ENCODE peak calls at places on chromosomes 6 and 20, in seven cellular contexts. D, G, K, O, J, M and S are unnamed samples.

GRCh38 chr20:17587831-17588230 is 18.0 kb downstream of the DSTN start:
- DNase-seq in D (no peak), G (no peak), K (no peak), O (no peak), J (no peak), M (no peak), S (no peak)

GRCh38 chr20:24775966-24776365 is 173.1 kb upstream of the CST7 start:
- DNase-seq in D (no peak), G (no peak), K (no peak), O (no peak), J (no peak), M (no peak), S (no peak)

GRCh38 chr20:6295026-6295425 is 172.2 kb upstream of the FERMT1 start:
- DNase-seq in D (no peak), G (no peak), K (no peak), O (no peak), J (no peak), M (no peak), S (no peak)

GRCh38 chr6:116450185-116450710 is 10.9 kb upstream of the CALHM6 start:
- DNase-seq in D (no peak), G (no peak), K (no peak), O (no peak), J (no peak), M (no peak), S (no peak)

GRCh38 chr6:42431356-42431755 is 20.4 kb downstream of the TRERF1 start:
- DNase-seq in D (no peak), G (no peak), K (no peak), O (no peak), J (no peak), M (no peak), S (no peak)

GRCh38 chr6:133806358-133806757 is 82.6 kb upstream of the TCF21 start:
- DNase-seq in D (no peak), G (no peak), K (no peak), O (no peak), J (no peak), M (no peak), S (no peak)

GRCh38 chr6:20319520-20320357 is 81.9 kb upstream of the E2F3 start:
- DNase-seq in D (peak), G (no peak), K (no peak), O (peak), J (no peak), M (no peak), S (no peak)

GRCh38 chr6:97865612-97866011 is 582.6 kb upstream of the MMS22L start:
- DNase-seq in D (no peak), G (no peak), K (no peak), O (no peak), J (peak), M (no peak), S (no peak)